ENCODE peak calls at places on chromosome 16, in six cellular contexts. Y is kidney epithelial cell; M is stimulated activated CD4-positive, alpha-beta T cell treated with anti-CD3 and anti-CD28 coated beads, Interleukin-15, amount 100 ng/mL, for 1 hour; Z is PC-3; S is Calu3; F is AG10803. P is an unnamed sample.

GRCh38 chr16:84220851-84221250 is 19.0 kb downstream of the KCNG4 start:
- DNase-seq in Y (no peak), M (no peak), Z (peak), S (no peak), F (peak), P (peak)

GRCh38 chr16:21277927-21278706 is at the start of gene CRYM:
- DNase-seq in Y (no peak), M (peak), Z (peak), S (peak), F (no peak), P (peak)

GRCh38 chr16:23081675-23082119 is 67.6 kb downstream of the USP31 start:
- DNase-seq in Y (no peak), M (no peak), Z (no peak), S (no peak), F (peak), P (peak)

GRCh38 chr16:28538733-28539596 is at the start of gene NUPR1:
- DNase-seq in Y (no peak), M (no peak), Z (peak), S (no peak), F (peak), P (peak)

GRCh38 chr16:67441289-67441753 is 10.4 kb downstream of the HSD11B2 start:
- DNase-seq in Y (no peak), M (no peak), Z (no peak), S (peak), F (no peak), P (no peak)

GRCh38 chr16:967077-967541 is 3.7 kb downstream of the LMF1 start:
- DNase-seq in Y (no peak), M (no peak), Z (no peak), S (no peak), F (no peak), P (no peak)

GRCh38 chr16:73011926-73012325 is 36.0 kb downstream of the ZFHX3 start:
- DNase-seq in Y (no peak), M (no peak), Z (no peak), S (no peak), F (no peak), P (no peak)

GRCh38 chr16:56610017-56610608 is 1.7 kb downstream of the MT2A start:
- DNase-seq in Y (no peak), M (peak), Z (peak), S (no peak), F (peak), P (peak)

GRCh38 chr16:14302399-14303181 is 231.5 kb downstream of the MRTFB start:
- DNase-seq in Y (no peak), M (no peak), Z (no peak), S (peak), F (no peak), P (no peak)

GRCh38 chr16:12688972-12689850 is 114.5 kb downstream of the CPPED1 start:
- DNase-seq in Y (no peak), M (no peak), Z (no peak), S (no peak), F (no peak), P (no peak)

GRCh38 chr16:85774136-85774535 is 23.2 kb upstream of the C16orf74 start:
- DNase-seq in Y (no peak), M (no peak), Z (no peak), S (no peak), F (no peak), P (no peak)

GRCh38 chr16:56970934-56971767 is 9.4 kb downstream of the CETP start:
- DNase-seq in Y (no peak), M (no peak), Z (no peak), S (no peak), F (peak), P (no peak)

GRCh38 chr16:80993293-80993691 is 13.4 kb downstream of the CMC2 start:
- DNase-seq in Y (peak), M (no peak), Z (no peak), S (peak), F (peak), P (peak)

GRCh38 chr16:48481772-48482171 is 96.6 kb upstream of the SIAH1 start:
- DNase-seq in Y (no peak), M (no peak), Z (no peak), S (no peak), F (no peak), P (no peak)

GRCh38 chr16:77385481-77385880 is 49.4 kb downstream of the ADAMTS18 start:
- DNase-seq in Y (no peak), M (no peak), Z (no peak), S (no peak), F (no peak), P (no peak)